ENCODE peak calls at places on chromosomes 4 and X, in four cellular contexts. One of them, this sample, is unnamed.
A peak's percentile ranks its signal among the peaks of the same experiment; 100 is the strongest.

GRCh38 chrX:12866451-12867377 is at the start of gene TLR7:
- DNase-seq in MM.1S: no peak
- DNase-seq in fibroblast of lung: no peak
- DNase-seq in hepatocyte: no peak
- DNase-seq in this sample: no peak

GRCh38 chr4:111210576-111210975 is 587.7 kb upstream of the PITX2 start:
- DNase-seq in fibroblast of lung: no peak
- DNase-seq in MM.1S: no peak
- DNase-seq in hepatocyte: no peak
- DNase-seq in this sample: no peak

GRCh38 chr4:73815145-73815544 is 21.3 kb upstream of the CXCL6 start:
- DNase-seq in fibroblast of lung: no peak
- DNase-seq in MM.1S: peak; percentile 83
- DNase-seq in hepatocyte: no peak
- DNase-seq in this sample: no peak

GRCh38 chrX:22520128-22520828 is 247.6 kb downstream of the CBLL2 start:
- DNase-seq in MM.1S: no peak
- DNase-seq in fibroblast of lung: no peak
- DNase-seq in hepatocyte: no peak
- DNase-seq in this sample: no peak

GRCh38 chrX:55142206-55142918 is 53.5 kb downstream of the PAGE2 start:
- DNase-seq in hepatocyte: peak; percentile 16
- DNase-seq in MM.1S: no peak
- DNase-seq in fibroblast of lung: no peak
- DNase-seq in this sample: no peak

GRCh38 chr4:188728359-188728758 is 589.1 kb downstream of the TRIML1 start:
- DNase-seq in MM.1S: no peak
- DNase-seq in hepatocyte: no peak
- DNase-seq in fibroblast of lung: peak; percentile 12
- DNase-seq in this sample: no peak

GRCh38 chrX:63128509-63128908 is 222.6 kb downstream of the SPIN4 start:
- DNase-seq in fibroblast of lung: no peak
- DNase-seq in hepatocyte: no peak
- DNase-seq in MM.1S: peak; percentile 59
- DNase-seq in this sample: no peak

GRCh38 chr4:14111730-14112171 is 484.2 kb upstream of the BOD1L1 start:
- DNase-seq in MM.1S: no peak
- DNase-seq in hepatocyte: no peak
- DNase-seq in fibroblast of lung: peak; percentile 11
- DNase-seq in this sample: peak; percentile 56

GRCh38 chrX:95919605-95920004 is 765.0 kb upstream of the DIAPH2 start:
- DNase-seq in hepatocyte: no peak
- DNase-seq in MM.1S: no peak
- DNase-seq in fibroblast of lung: no peak
- DNase-seq in this sample: no peak

GRCh38 chr4:8079916-8080753 is 78.5 kb downstream of the ABLIM2 start:
- DNase-seq in MM.1S: no peak
- DNase-seq in fibroblast of lung: no peak
- DNase-seq in hepatocyte: no peak
- DNase-seq in this sample: no peak

GRCh38 chr4:186190456-186191265 is 706 bp upstream of the CYP4V2 start:
- DNase-seq in hepatocyte: peak; percentile 63
- DNase-seq in MM.1S: peak; percentile 73
- DNase-seq in fibroblast of lung: peak; percentile 31
- DNase-seq in this sample: peak; percentile 10

GRCh38 chr4:8585721-8586161 is 5.5 kb downstream of the GPR78 start:
- DNase-seq in hepatocyte: no peak
- DNase-seq in fibroblast of lung: no peak
- DNase-seq in MM.1S: no peak
- DNase-seq in this sample: no peak

GRCh38 chrX:7090506-7091095 is 56.9 kb upstream of the STS start:
- DNase-seq in MM.1S: no peak
- DNase-seq in fibroblast of lung: no peak
- DNase-seq in hepatocyte: peak; percentile 18
- DNase-seq in this sample: no peak

GRCh38 chr4:105306158-105306781 is 159.6 kb downstream of the TET2 start:
- DNase-seq in hepatocyte: no peak
- DNase-seq in fibroblast of lung: no peak
- DNase-seq in MM.1S: peak; percentile 41
- DNase-seq in this sample: peak; percentile 5

GRCh38 chrX:39984191-39984956 is 113.4 kb downstream of the BCOR start:
- DNase-seq in MM.1S: no peak
- DNase-seq in fibroblast of lung: peak; percentile 60
- DNase-seq in hepatocyte: peak; percentile 60
- DNase-seq in this sample: peak; percentile 49

GRCh38 chr4:187380181-187380581 is 615.4 kb upstream of the ZFP42 start:
- DNase-seq in hepatocyte: peak; percentile 16
- DNase-seq in MM.1S: peak; percentile 7
- DNase-seq in fibroblast of lung: peak; percentile 6
- DNase-seq in this sample: no peak

GRCh38 chr4:57102050-57102564 is 8.1 kb downstream of the IGFBP7 start:
- DNase-seq in hepatocyte: no peak
- DNase-seq in MM.1S: no peak
- DNase-seq in fibroblast of lung: peak; percentile 83
- DNase-seq in this sample: peak; percentile 89

GRCh38 chr4:165994706-165995105 is 121.7 kb downstream of the TLL1 start:
- DNase-seq in hepatocyte: peak; percentile 37
- DNase-seq in MM.1S: no peak
- DNase-seq in fibroblast of lung: no peak
- DNase-seq in this sample: peak; percentile 22

GRCh38 chrX:148600131-148600530 is 99.7 kb downstream of the AFF2 start:
- DNase-seq in hepatocyte: no peak
- DNase-seq in fibroblast of lung: no peak
- DNase-seq in MM.1S: no peak
- DNase-seq in this sample: no peak

GRCh38 chr4:52751349-52751911 is at the start of gene ERVMER34-1:
- DNase-seq in MM.1S: no peak
- DNase-seq in hepatocyte: peak; percentile 72
- DNase-seq in fibroblast of lung: peak; percentile 14
- DNase-seq in this sample: peak; percentile 8

GRCh38 chrX:152733261-152733975 is at the start of the genes CSAG1 and MAGEA12:
- DNase-seq in MM.1S: peak; percentile 5
- DNase-seq in hepatocyte: no peak
- DNase-seq in fibroblast of lung: no peak
- DNase-seq in this sample: no peak

GRCh38 chr4:80221161-80221560 is 23.9 kb downstream of the PRDM8 start:
- DNase-seq in MM.1S: peak; percentile 33
- DNase-seq in hepatocyte: peak; percentile 15
- DNase-seq in fibroblast of lung: peak; percentile 71
- DNase-seq in this sample: no peak

GRCh38 chrX:134626434-134626833 is 31.8 kb downstream of the PLAC1 start:
- DNase-seq in fibroblast of lung: no peak
- DNase-seq in hepatocyte: no peak
- DNase-seq in MM.1S: no peak
- DNase-seq in this sample: no peak

GRCh38 chr4:170089274-170089742 is 448 bp downstream of the AADAT start:
- DNase-seq in hepatocyte: peak; percentile 64
- DNase-seq in MM.1S: no peak
- DNase-seq in fibroblast of lung: peak; percentile 49
- DNase-seq in this sample: peak; percentile 47

GRCh38 chr4:25984796-25985195 is 70.8 kb downstream of the SMIM20 start:
- DNase-seq in fibroblast of lung: no peak
- DNase-seq in hepatocyte: no peak
- DNase-seq in MM.1S: no peak
- DNase-seq in this sample: no peak

GRCh38 chr4:168797176-168797575 is 212.9 kb downstream of the CBR4 start:
- DNase-seq in hepatocyte: no peak
- DNase-seq in fibroblast of lung: peak; percentile 91
- DNase-seq in MM.1S: no peak
- DNase-seq in this sample: peak; percentile 92

GRCh38 chr4:123133397-123134050 is 211.1 kb upstream of the NUDT6 start:
- DNase-seq in hepatocyte: no peak
- DNase-seq in fibroblast of lung: no peak
- DNase-seq in MM.1S: no peak
- DNase-seq in this sample: no peak

GRCh38 chr4:124641715-124642380 is 70.7 kb downstream of the ANKRD50 start:
- DNase-seq in hepatocyte: no peak
- DNase-seq in MM.1S: peak; percentile 55
- DNase-seq in fibroblast of lung: peak; percentile 73
- DNase-seq in this sample: peak; percentile 90

GRCh38 chr4:99816611-99817309 is at the start of gene DAPP1:
- DNase-seq in hepatocyte: peak; percentile 19
- DNase-seq in MM.1S: peak; percentile 98
- DNase-seq in fibroblast of lung: no peak
- DNase-seq in this sample: no peak

GRCh38 chr4:187124311-187124710 is 400.7 kb upstream of the FAT1 start:
- DNase-seq in hepatocyte: no peak
- DNase-seq in fibroblast of lung: no peak
- DNase-seq in MM.1S: no peak
- DNase-seq in this sample: no peak

GRCh38 chr4:186104114-186104894 is at the start of gene FAM149A:
- DNase-seq in MM.1S: peak; percentile 83
- DNase-seq in hepatocyte: peak; percentile 73
- DNase-seq in fibroblast of lung: peak; percentile 1
- DNase-seq in this sample: no peak

GRCh38 chr4:188949608-188950007 is 810.4 kb downstream of the TRIML1 start:
- DNase-seq in MM.1S: no peak
- DNase-seq in hepatocyte: no peak
- DNase-seq in fibroblast of lung: no peak
- DNase-seq in this sample: no peak

GRCh38 chrX:34401411-34401810 is 255.7 kb downstream of the TMEM47 start:
- DNase-seq in hepatocyte: no peak
- DNase-seq in MM.1S: no peak
- DNase-seq in fibroblast of lung: peak; percentile 14
- DNase-seq in this sample: no peak

GRCh38 chr4:76199664-76200211 is 13.9 kb downstream of the SCARB2 start:
- DNase-seq in hepatocyte: no peak
- DNase-seq in MM.1S: peak; percentile 97
- DNase-seq in fibroblast of lung: peak; percentile 26
- DNase-seq in this sample: peak; percentile 36

GRCh38 chr4:118967393-118967792 is 78.7 kb downstream of the SYNPO2 start:
- DNase-seq in hepatocyte: no peak
- DNase-seq in fibroblast of lung: peak; percentile 80
- DNase-seq in MM.1S: no peak
- DNase-seq in this sample: peak; percentile 70

GRCh38 chr4:61376301-61376700 is 176.2 kb downstream of the ADGRL3 start:
- DNase-seq in fibroblast of lung: no peak
- DNase-seq in hepatocyte: no peak
- DNase-seq in MM.1S: no peak
- DNase-seq in this sample: no peak

GRCh38 chr4:163331629-163332360 is 601 bp downstream of the NPY1R start:
- DNase-seq in hepatocyte: peak; percentile 50
- DNase-seq in MM.1S: no peak
- DNase-seq in fibroblast of lung: peak; percentile 15
- DNase-seq in this sample: peak; percentile 12
- TF ChIP-seq EZH2 in hepatocyte: peak; percentile 63
- TF ChIP-seq EZH2 in MM.1S: no peak
- TF ChIP-seq EZH2 in fibroblast of lung: no peak
- TF ChIP-seq EZH2 in this sample: peak; percentile 47

GRCh38 chrX:38028300-38028699 is 21.9 kb downstream of the SYTL5 start:
- DNase-seq in MM.1S: no peak
- DNase-seq in hepatocyte: no peak
- DNase-seq in fibroblast of lung: no peak
- DNase-seq in this sample: no peak
- TF ChIP-seq CTCF in MM.1S: no peak
- TF ChIP-seq CTCF in hepatocyte: no peak
- TF ChIP-seq CTCF in fibroblast of lung: no peak
- TF ChIP-seq CTCF in this sample: no peak

GRCh38 chrX:104254442-104255115 is at the start of gene ESX1:
- DNase-seq in fibroblast of lung: peak; percentile 3
- DNase-seq in hepatocyte: no peak
- DNase-seq in MM.1S: no peak
- DNase-seq in this sample: no peak

GRCh38 chrX:104250470-104250869 is 4.3 kb downstream of the ESX1 start:
- DNase-seq in fibroblast of lung: no peak
- DNase-seq in MM.1S: no peak
- DNase-seq in hepatocyte: no peak
- DNase-seq in this sample: no peak

GRCh38 chrX:104255465-104255864 is 732 bp upstream of the ESX1 start:
- DNase-seq in hepatocyte: no peak
- DNase-seq in MM.1S: no peak
- DNase-seq in fibroblast of lung: no peak
- DNase-seq in this sample: no peak

GRCh38 chrX:104253567-104254441 is 929 bp downstream of the ESX1 start:
- DNase-seq in hepatocyte: no peak
- DNase-seq in MM.1S: no peak
- DNase-seq in fibroblast of lung: no peak
- DNase-seq in this sample: no peak
- TF ChIP-seq EZH2 in hepatocyte: peak; percentile 60
- TF ChIP-seq EZH2 in MM.1S: no peak
- TF ChIP-seq EZH2 in fibroblast of lung: no peak
- TF ChIP-seq EZH2 in this sample: no peak

GRCh38 chrX:53045002-53045401 is 3.6 kb upstream of the GPR173 start:
- DNase-seq in MM.1S: no peak
- DNase-seq in fibroblast of lung: no peak
- DNase-seq in hepatocyte: no peak
- DNase-seq in this sample: no peak

GRCh38 chrX:53050841-53051240 is 2.3 kb downstream of the GPR173 start:
- DNase-seq in MM.1S: no peak
- DNase-seq in fibroblast of lung: peak; percentile 1
- DNase-seq in hepatocyte: no peak
- DNase-seq in this sample: peak; percentile 35

GRCh38 chrX:53049127-53049517 is 533 bp downstream of the GPR173 start:
- DNase-seq in fibroblast of lung: no peak
- DNase-seq in MM.1S: no peak
- DNase-seq in hepatocyte: no peak
- DNase-seq in this sample: no peak

GRCh38 chrX:53048169-53049126 is at the start of gene GPR173:
- DNase-seq in hepatocyte: peak; percentile 52
- DNase-seq in MM.1S: no peak
- DNase-seq in fibroblast of lung: peak; percentile 75
- DNase-seq in this sample: peak; percentile 62

DNA sequence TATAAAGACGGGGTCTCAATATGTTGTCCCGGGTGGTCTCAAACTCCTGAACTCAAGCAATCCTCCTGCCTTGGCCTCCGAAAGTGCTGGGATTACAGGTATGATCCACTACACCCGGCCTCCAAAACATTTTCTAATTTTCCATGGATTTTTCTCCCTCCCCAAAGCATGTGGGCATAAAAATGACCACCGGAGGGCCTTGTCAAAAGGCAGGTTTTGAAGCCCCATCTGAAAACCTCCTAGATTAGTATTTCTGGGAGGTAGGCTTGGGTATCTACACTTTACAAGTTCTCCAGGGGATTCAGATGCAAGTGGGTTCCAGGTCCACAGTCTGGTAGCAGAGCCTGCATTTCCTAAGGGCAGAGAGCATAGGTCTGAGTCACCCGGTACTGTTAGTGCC is 1.4 kb upstream of the GPR173 start:
- DNase-seq in fibroblast of lung: peak; percentile 13
- DNase-seq in MM.1S: no peak
- DNase-seq in hepatocyte: no peak
- DNase-seq in this sample: no peak
- TF ChIP-seq CTCF in fibroblast of lung: peak; percentile 25
- TF ChIP-seq CTCF in MM.1S: no peak
- TF ChIP-seq CTCF in hepatocyte: no peak
- TF ChIP-seq CTCF in this sample: peak; percentile 26

GRCh38 chr4:1405636-1406415 is 416 bp downstream of the NKX1-1 start:
- DNase-seq in MM.1S: no peak
- DNase-seq in fibroblast of lung: no peak
- DNase-seq in hepatocyte: peak; percentile 3
- DNase-seq in this sample: no peak
- TF ChIP-seq EZH2 in MM.1S: no peak
- TF ChIP-seq EZH2 in fibroblast of lung: peak; percentile 37
- TF ChIP-seq EZH2 in hepatocyte: no peak
- TF ChIP-seq EZH2 in this sample: peak; percentile 13

GRCh38 chr4:970046-970745 is 3.2 kb downstream of the DGKQ start:
- DNase-seq in fibroblast of lung: no peak
- DNase-seq in hepatocyte: no peak
- DNase-seq in MM.1S: no peak
- DNase-seq in this sample: no peak
- TF ChIP-seq CTCF in fibroblast of lung: no peak
- TF ChIP-seq CTCF in hepatocyte: no peak
- TF ChIP-seq CTCF in MM.1S: no peak
- TF ChIP-seq CTCF in this sample: no peak